ENCODE peak calls at places on chromosomes 4 and X, in eight cellular contexts. V is fibroblast of lung, F is HCT116, O is SK-N-SH, H is neural progenitor cell, J is IMR-90, G is GM23248, N is mesendoderm. L is an unnamed sample.

GRCh38 chr4:98838977-98839618 is 89.8 kb downstream of the EIF4E start:
- DNase-seq in V (peak; percentile 45), F (peak; percentile 32), O (peak; percentile 20), H (no peak), J (peak; percentile 15), G (peak; percentile 21), N (peak; percentile 5), L (no peak)

GRCh38 chrX:65635371-65635770 is 32.1 kb upstream of the MSN start:
- DNase-seq in V (peak; percentile 31), F (no peak), O (no peak), H (no peak), J (no peak), G (peak; percentile 49), N (no peak), L (peak; percentile 1)

GRCh38 chrX:53684415-53685192 is 1.9 kb downstream of the HUWE1 start:
- DNase-seq in V (no peak), F (no peak), O (no peak), H (no peak), J (no peak), G (peak; percentile 7), N (peak; percentile 9), L (no peak)

GRCh38 chr4:140156529-140157171 is 2.7 kb upstream of the MAML3 start:
- DNase-seq in V (no peak), F (no peak), O (no peak), H (no peak), J (no peak), G (no peak), N (no peak), L (no peak)

GRCh38 chr4:123350191-123350544 is 46.4 kb upstream of the SPRY1 start:
- DNase-seq in V (no peak), F (peak; percentile 16), O (no peak), H (peak; percentile 43), J (no peak), G (no peak), N (peak; percentile 93), L (no peak)

GRCh38 chrX:48472851-48473717 is 2.9 kb upstream of the FTSJ1 start:
- DNase-seq in V (no peak), F (no peak), O (no peak), H (peak; percentile 54), J (no peak), G (no peak), N (peak; percentile 29), L (no peak)

GRCh38 chrX:78514852-78515251 is 144.3 kb downstream of the RTL3 start:
- DNase-seq in V (no peak), F (no peak), O (no peak), H (peak; percentile 76), J (no peak), G (no peak), N (peak; percentile 79), L (no peak)

GRCh38 chr4:128228021-128228571 is 59.5 kb downstream of the PGRMC2 start:
- DNase-seq in V (peak; percentile 42), F (no peak), O (no peak), H (no peak), J (no peak), G (no peak), N (no peak), L (no peak)

GRCh38 chr4:106763044-106763443 is 273.1 kb downstream of the DKK2 start:
- DNase-seq in V (peak; percentile 6), F (no peak), O (no peak), H (peak; percentile 67), J (no peak), G (peak; percentile 56), N (peak; percentile 20), L (no peak)

GRCh38 chr4:165294907-165295306 is 32.6 kb upstream of the MSMO1 start:
- DNase-seq in V (no peak), F (no peak), O (no peak), H (peak; percentile 32), J (no peak), G (no peak), N (no peak), L (no peak)

GRCh38 chrX:105126201-105126600 is 94.3 kb downstream of the TEX13A start:
- DNase-seq in V (no peak), F (no peak), O (no peak), H (no peak), J (no peak), G (no peak), N (no peak), L (no peak)

GRCh38 chr4:76011018-76011670 is 3.8 kb upstream of the CXCL9 start:
- DNase-seq in V (no peak), F (no peak), O (no peak), H (no peak), J (no peak), G (no peak), N (no peak), L (no peak)

GRCh38 chrX:15310117-15310516 is 5.3 kb downstream of the ASB11 start:
- DNase-seq in V (peak; percentile 50), F (no peak), O (no peak), H (no peak), J (peak; percentile 6), G (peak; percentile 11), N (no peak), L (peak; percentile 70)

GRCh38 chr4:56465599-56466295 is 1.7 kb upstream of the SRP72 start:
- DNase-seq in V (no peak), F (no peak), O (no peak), H (peak; percentile 10), J (peak; percentile 48), G (peak; percentile 72), N (peak; percentile 47), L (no peak)

GRCh38 chr4:56976283-56976877 is 1.0 kb downstream of the NOA1 start:
- DNase-seq in V (no peak), F (no peak), O (no peak), H (no peak), J (no peak), G (peak; percentile 55), N (no peak), L (no peak)

GRCh38 chr4:82371398-82371972 is 2.3 kb downstream of the HNRNPD start:
- DNase-seq in V (peak; percentile 17), F (no peak), O (peak; percentile 27), H (no peak), J (peak; percentile 18), G (peak; percentile 49), N (no peak), L (no peak)

GRCh38 chrX:136731207-136731782 is 49.4 kb downstream of the ARHGEF6 start:
- DNase-seq in V (no peak), F (no peak), O (no peak), H (no peak), J (no peak), G (no peak), N (no peak), L (no peak)

GRCh38 chrX:18883961-18884765 is 99.8 kb downstream of the PHKA2 start:
- DNase-seq in V (no peak), F (no peak), O (no peak), H (no peak), J (no peak), G (no peak), N (no peak), L (no peak)

GRCh38 chr4:76301068-76301774 is 5.3 kb upstream of the STBD1 start:
- DNase-seq in V (peak; percentile 83), F (peak; percentile 83), O (no peak), H (no peak), J (peak; percentile 89), G (peak; percentile 87), N (peak; percentile 19), L (no peak)

GRCh38 chr4:172656055-172656454 is 512.6 kb upstream of the GALNT7 start:
- DNase-seq in V (no peak), F (no peak), O (no peak), H (no peak), J (no peak), G (no peak), N (peak; percentile 11), L (no peak)

GRCh38 chrX:4547218-4547836 is 833.9 kb upstream of the PRKX start:
- DNase-seq in V (peak; percentile 19), F (peak; percentile 16), O (peak; percentile 20), H (peak; percentile 68), J (peak; percentile 40), G (peak; percentile 21), N (peak; percentile 44), L (peak; percentile 85)

GRCh38 chr4:145898926-145899531 is 39.6 kb downstream of the ZNF827 start:
- DNase-seq in V (no peak), F (no peak), O (no peak), H (no peak), J (no peak), G (no peak), N (no peak), L (no peak)

GRCh38 chr4:8070751-8071718 is 87.6 kb downstream of the ABLIM2 start:
- DNase-seq in V (no peak), F (no peak), O (peak; percentile 60), H (peak; percentile 53), J (no peak), G (no peak), N (no peak), L (no peak)

GRCh38 chr4:1740021-1740545 is 18.8 kb downstream of the TACC3 start:
- DNase-seq in V (no peak), F (no peak), O (no peak), H (no peak), J (no peak), G (no peak), N (no peak), L (no peak)
- H3K9ac ChIP-seq in V (no peak overlapping the region), F (no peak overlapping the region), O (no peak overlapping the region), H (no peak overlapping the region), J (no peak overlapping the region), G (no peak overlapping the region), N (no peak overlapping the region), L (no peak overlapping the region)

DNA sequence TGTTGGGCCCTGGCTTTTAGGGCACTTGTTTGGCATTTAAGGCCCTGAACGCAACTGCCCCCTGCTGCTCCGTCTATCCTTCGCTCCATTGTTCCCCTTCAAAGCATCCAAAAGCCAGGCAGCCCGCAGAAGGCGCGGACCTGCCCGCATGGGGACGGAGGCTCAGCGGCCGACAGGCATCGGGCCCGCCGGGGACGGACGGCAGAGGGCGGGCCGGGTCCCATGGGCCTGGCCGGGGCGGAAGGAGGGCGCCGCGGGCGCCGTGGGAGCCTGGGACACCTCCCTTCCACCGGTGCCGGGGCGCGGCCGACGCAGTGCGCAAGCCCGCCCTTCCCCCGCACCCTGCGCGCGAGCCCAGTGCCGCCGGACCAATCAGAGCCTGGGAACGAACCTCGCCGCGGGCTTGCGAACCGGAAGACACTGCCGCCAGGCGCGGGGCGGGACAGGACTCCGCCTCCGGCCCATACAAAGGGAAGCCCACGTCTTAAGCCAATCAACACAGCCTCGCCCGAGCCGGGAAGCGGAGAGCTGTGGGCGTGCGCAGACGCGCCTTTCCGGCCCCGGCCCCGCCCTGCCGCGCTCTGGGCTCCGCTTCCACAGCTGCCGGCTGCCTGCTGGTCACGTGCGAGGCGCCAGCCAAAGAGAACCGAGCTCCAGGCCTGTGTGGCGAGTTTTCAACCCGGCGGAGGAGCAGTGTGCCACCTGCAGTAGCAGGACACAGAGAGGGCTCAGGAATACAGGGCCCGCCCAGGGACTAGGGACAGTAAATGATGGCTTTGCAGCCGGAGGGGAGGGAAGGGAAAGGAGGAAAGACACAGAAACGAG is 2.1 kb upstream of the ARHGAP4 start:
- DNase-seq in V (peak; percentile 97), F (peak; percentile 93), O (peak; percentile 97), H (peak; percentile 97), J (peak; percentile 98), G (peak; percentile 97), N (peak; percentile 98), L (peak; percentile 69)
- H3K9ac ChIP-seq in V (peak overlapping the region; percentile 83), F (peak overlapping the region; percentile 80), O (peak overlapping the region; percentile 99), H (peak overlapping the region; percentile 58), J (peak overlapping the region; percentile 94), G (peak overlapping the region; percentile 98), N (peak overlapping the region; percentile 94), L (peak overlapping the region; percentile 95)

GRCh38 chr4:39166670-39167069 is 15.7 kb upstream of the WDR19 start:
- DNase-seq in V (no peak), F (no peak), O (no peak), H (no peak), J (no peak), G (no peak), N (no peak), L (no peak)
- H3K9ac ChIP-seq in V (no peak overlapping the region), F (no peak overlapping the region), O (no peak overlapping the region), H (no peak overlapping the region), J (no peak overlapping the region), G (no peak overlapping the region), N (no peak overlapping the region), L (no peak overlapping the region)

GRCh38 chrX:3520987-3521875 is 174.8 kb upstream of the MXRA5 start:
- DNase-seq in V (no peak), F (no peak), O (no peak), H (no peak), J (peak; percentile 57), G (peak; percentile 45), N (no peak), L (no peak)
- H3K9ac ChIP-seq in V (no peak overlapping the region), F (no peak overlapping the region), O (peak overlapping the region; percentile 41), H (no peak overlapping the region), J (peak overlapping the region; percentile 46), G (peak overlapping the region; percentile 85), N (no peak overlapping the region), L (no peak overlapping the region)